ENCODE peak calls at places on chromosome 13, in five cellular contexts. One of them, this sample, is unnamed.

GRCh38 chr13:31742102-31742695 is 2.9 kb downstream of the RXFP2 start:
- DNase-seq in GM20000: peak
- DNase-seq in stimulated activated CD4-positive, alpha-beta T cell treated with anti-CD3 and anti-CD28 coated beads, Interleukin-4, amount 100 ng/mL, for 24 hours: peak
- DNase-seq in tibial nerve: peak
- DNase-seq in iris pigment epithelial cell: peak
- DNase-seq in this sample: peak

GRCh38 chr13:71864094-71864980 is 2.7 kb downstream of the DACH1 start:
- DNase-seq in iris pigment epithelial cell: peak
- DNase-seq in GM20000: peak
- DNase-seq in stimulated activated CD4-positive, alpha-beta T cell treated with anti-CD3 and anti-CD28 coated beads, Interleukin-4, amount 100 ng/mL, for 24 hours: no peak
- DNase-seq in tibial nerve: no peak
- DNase-seq in this sample: no peak

GRCh38 chr13:21233086-21233485 is 56.6 kb downstream of the MRPL57 start:
- DNase-seq in GM20000: peak
- DNase-seq in tibial nerve: no peak
- DNase-seq in iris pigment epithelial cell: no peak
- DNase-seq in stimulated activated CD4-positive, alpha-beta T cell treated with anti-CD3 and anti-CD28 coated beads, Interleukin-4, amount 100 ng/mL, for 24 hours: no peak
- DNase-seq in this sample: no peak

GRCh38 chr13:36675213-36675536 is 1.4 kb downstream of the SERTM1 start:
- DNase-seq in iris pigment epithelial cell: no peak
- DNase-seq in stimulated activated CD4-positive, alpha-beta T cell treated with anti-CD3 and anti-CD28 coated beads, Interleukin-4, amount 100 ng/mL, for 24 hours: no peak
- DNase-seq in tibial nerve: no peak
- DNase-seq in GM20000: no peak
- DNase-seq in this sample: no peak

GRCh38 chr13:43905435-43906031 is 25.8 kb downstream of the LACC1 start:
- DNase-seq in iris pigment epithelial cell: peak
- DNase-seq in GM20000: peak
- DNase-seq in stimulated activated CD4-positive, alpha-beta T cell treated with anti-CD3 and anti-CD28 coated beads, Interleukin-4, amount 100 ng/mL, for 24 hours: peak
- DNase-seq in tibial nerve: no peak
- DNase-seq in this sample: no peak

GRCh38 chr13:44969858-44970484 is 19.3 kb downstream of the NUFIP1 start:
- DNase-seq in iris pigment epithelial cell: peak
- DNase-seq in tibial nerve: no peak
- DNase-seq in stimulated activated CD4-positive, alpha-beta T cell treated with anti-CD3 and anti-CD28 coated beads, Interleukin-4, amount 100 ng/mL, for 24 hours: no peak
- DNase-seq in GM20000: no peak
- DNase-seq in this sample: no peak

GRCh38 chr13:96581741-96582140 is 412.5 kb downstream of the OXGR1 start:
- DNase-seq in tibial nerve: no peak
- DNase-seq in stimulated activated CD4-positive, alpha-beta T cell treated with anti-CD3 and anti-CD28 coated beads, Interleukin-4, amount 100 ng/mL, for 24 hours: no peak
- DNase-seq in iris pigment epithelial cell: no peak
- DNase-seq in GM20000: no peak
- DNase-seq in this sample: no peak

GRCh38 chr13:106230450-106230849 is 305.0 kb downstream of the EFNB2 start:
- DNase-seq in iris pigment epithelial cell: peak
- DNase-seq in GM20000: no peak
- DNase-seq in stimulated activated CD4-positive, alpha-beta T cell treated with anti-CD3 and anti-CD28 coated beads, Interleukin-4, amount 100 ng/mL, for 24 hours: no peak
- DNase-seq in tibial nerve: no peak
- DNase-seq in this sample: no peak

GRCh38 chr13:56561327-56561726 is 579.4 kb upstream of the PRR20A start:
- DNase-seq in GM20000: no peak
- DNase-seq in iris pigment epithelial cell: no peak
- DNase-seq in tibial nerve: no peak
- DNase-seq in stimulated activated CD4-positive, alpha-beta T cell treated with anti-CD3 and anti-CD28 coated beads, Interleukin-4, amount 100 ng/mL, for 24 hours: no peak
- DNase-seq in this sample: no peak

GRCh38 chr13:113491418-113491883 is 940 bp upstream of the DCUN1D2 start:
- DNase-seq in GM20000: peak
- DNase-seq in iris pigment epithelial cell: peak
- DNase-seq in stimulated activated CD4-positive, alpha-beta T cell treated with anti-CD3 and anti-CD28 coated beads, Interleukin-4, amount 100 ng/mL, for 24 hours: no peak
- DNase-seq in tibial nerve: no peak
- DNase-seq in this sample: no peak

GRCh38 chr13:61414686-61415664 is 674 bp downstream of the PCDH20 start:
- DNase-seq in stimulated activated CD4-positive, alpha-beta T cell treated with anti-CD3 and anti-CD28 coated beads, Interleukin-4, amount 100 ng/mL, for 24 hours: no peak
- DNase-seq in tibial nerve: no peak
- DNase-seq in GM20000: no peak
- DNase-seq in iris pigment epithelial cell: peak
- DNase-seq in this sample: no peak

GRCh38 chr13:100529666-100530065 is 58.9 kb downstream of the GGACT start:
- DNase-seq in iris pigment epithelial cell: no peak
- DNase-seq in stimulated activated CD4-positive, alpha-beta T cell treated with anti-CD3 and anti-CD28 coated beads, Interleukin-4, amount 100 ng/mL, for 24 hours: no peak
- DNase-seq in GM20000: no peak
- DNase-seq in tibial nerve: no peak
- DNase-seq in this sample: no peak

GRCh38 chr13:98035373-98035772 is 81.9 kb downstream of the IPO5 start:
- DNase-seq in tibial nerve: no peak
- DNase-seq in iris pigment epithelial cell: no peak
- DNase-seq in stimulated activated CD4-positive, alpha-beta T cell treated with anti-CD3 and anti-CD28 coated beads, Interleukin-4, amount 100 ng/mL, for 24 hours: no peak
- DNase-seq in GM20000: no peak
- DNase-seq in this sample: no peak

GRCh38 chr13:38783992-38784875 is 97.4 kb downstream of the FREM2 start:
- DNase-seq in iris pigment epithelial cell: no peak
- DNase-seq in stimulated activated CD4-positive, alpha-beta T cell treated with anti-CD3 and anti-CD28 coated beads, Interleukin-4, amount 100 ng/mL, for 24 hours: no peak
- DNase-seq in tibial nerve: no peak
- DNase-seq in GM20000: no peak
- DNase-seq in this sample: no peak

GRCh38 chr13:87172166-87172825 is 498.9 kb upstream of the SLITRK5 start:
- DNase-seq in GM20000: no peak
- DNase-seq in stimulated activated CD4-positive, alpha-beta T cell treated with anti-CD3 and anti-CD28 coated beads, Interleukin-4, amount 100 ng/mL, for 24 hours: no peak
- DNase-seq in iris pigment epithelial cell: peak
- DNase-seq in tibial nerve: no peak
- DNase-seq in this sample: no peak

GRCh38 chr13:51874651-51875050 is 12.9 kb downstream of the CCDC70 start:
- DNase-seq in stimulated activated CD4-positive, alpha-beta T cell treated with anti-CD3 and anti-CD28 coated beads, Interleukin-4, amount 100 ng/mL, for 24 hours: no peak
- DNase-seq in tibial nerve: no peak
- DNase-seq in iris pigment epithelial cell: no peak
- DNase-seq in GM20000: no peak
- DNase-seq in this sample: no peak

GRCh38 chr13:74794582-74794981 is 660.4 kb upstream of the KLF12 start:
- DNase-seq in iris pigment epithelial cell: no peak
- DNase-seq in GM20000: no peak
- DNase-seq in tibial nerve: no peak
- DNase-seq in stimulated activated CD4-positive, alpha-beta T cell treated with anti-CD3 and anti-CD28 coated beads, Interleukin-4, amount 100 ng/mL, for 24 hours: no peak
- DNase-seq in this sample: no peak

GRCh38 chr13:93289842-93290241 is 63.2 kb downstream of the GPC6 start:
- DNase-seq in GM20000: no peak
- DNase-seq in stimulated activated CD4-positive, alpha-beta T cell treated with anti-CD3 and anti-CD28 coated beads, Interleukin-4, amount 100 ng/mL, for 24 hours: no peak
- DNase-seq in tibial nerve: no peak
- DNase-seq in iris pigment epithelial cell: no peak
- DNase-seq in this sample: no peak

GRCh38 chr13:91632071-91632470 is 233.7 kb downstream of the GPC5 start:
- DNase-seq in tibial nerve: no peak
- DNase-seq in GM20000: no peak
- DNase-seq in stimulated activated CD4-positive, alpha-beta T cell treated with anti-CD3 and anti-CD28 coated beads, Interleukin-4, amount 100 ng/mL, for 24 hours: no peak
- DNase-seq in iris pigment epithelial cell: no peak
- DNase-seq in this sample: no peak

GRCh38 chr13:99371956-99372355 is 64.8 kb upstream of the GPR183 start:
- DNase-seq in tibial nerve: no peak
- DNase-seq in iris pigment epithelial cell: no peak
- DNase-seq in stimulated activated CD4-positive, alpha-beta T cell treated with anti-CD3 and anti-CD28 coated beads, Interleukin-4, amount 100 ng/mL, for 24 hours: peak
- DNase-seq in GM20000: no peak
- DNase-seq in this sample: peak

GRCh38 chr13:44715287-44716224 is 139.4 kb upstream of the TSC22D1 start:
- DNase-seq in iris pigment epithelial cell: no peak
- DNase-seq in stimulated activated CD4-positive, alpha-beta T cell treated with anti-CD3 and anti-CD28 coated beads, Interleukin-4, amount 100 ng/mL, for 24 hours: no peak
- DNase-seq in tibial nerve: no peak
- DNase-seq in GM20000: no peak
- DNase-seq in this sample: no peak

GRCh38 chr13:24280722-24281121 is 28.7 kb upstream of the C1QTNF9 start:
- DNase-seq in GM20000: peak
- DNase-seq in iris pigment epithelial cell: no peak
- DNase-seq in stimulated activated CD4-positive, alpha-beta T cell treated with anti-CD3 and anti-CD28 coated beads, Interleukin-4, amount 100 ng/mL, for 24 hours: no peak
- DNase-seq in tibial nerve: no peak
- DNase-seq in this sample: no peak

GRCh38 chr13:21674271-21675009 is 3.6 kb downstream of the FGF9 start:
- DNase-seq in iris pigment epithelial cell: no peak
- DNase-seq in GM20000: peak
- DNase-seq in tibial nerve: no peak
- DNase-seq in stimulated activated CD4-positive, alpha-beta T cell treated with anti-CD3 and anti-CD28 coated beads, Interleukin-4, amount 100 ng/mL, for 24 hours: peak
- DNase-seq in this sample: peak

This sample was measured in stimulated activated naive CD4-positive, alpha-beta T cell treated with Interleukin-2 at 50 U/mL for 16 hours.